ENCODE peak calls at places on chromosomes 1 and 21, in four cellular contexts. S, D, X and U are unnamed samples.

GRCh38 chr1:246067432-246068021 is 439.6 kb downstream of the SMYD3 start:
- DNase-seq in X (peak; percentile 70), S (peak; percentile 48), D (no peak), U (no peak)

GRCh38 chr1:94125551-94126514 is 4.9 kb upstream of the ABCA4 start:
- DNase-seq in X (no peak), D (no peak), S (no peak), U (no peak)

GRCh38 chr1:2921970-2922686 is 99.1 kb upstream of the ACTRT2 start:
- DNase-seq in S (no peak), D (no peak), X (no peak), U (no peak)

GRCh38 chr1:67342002-67342890 is 34.6 kb downstream of the IL12RB2 start:
- DNase-seq in D (no peak), S (no peak), X (no peak), U (peak; percentile 41)

GRCh38 chr1:68198752-68199151 is 33.6 kb downstream of the WLS start:
- DNase-seq in D (no peak), X (no peak), S (no peak), U (no peak)

GRCh38 chr1:85274969-85275453 is 1.4 kb downstream of the BCL10 start:
- DNase-seq in S (no peak), X (peak; percentile 70), D (no peak), U (no peak)

GRCh38 chr1:2858676-2859075 is 57.2 kb upstream of the TTC34 start:
- DNase-seq in D (no peak), X (no peak), S (no peak), U (no peak)

GRCh38 chr1:53014791-53015507 is 47.1 kb upstream of the PODN start:
- DNase-seq in D (peak; percentile 61), S (peak; percentile 83), X (peak; percentile 91), U (peak; percentile 60)

GRCh38 chr1:121558514-121558913 is 373.7 kb downstream of the SRGAP2C start:
- DNase-seq in X (peak; percentile 75), D (no peak), S (no peak), U (peak; percentile 7)

GRCh38 chr1:62385923-62386322 is 50.9 kb upstream of the USP1 start:
- DNase-seq in D (no peak), X (no peak), S (no peak), U (no peak)

GRCh38 chr1:7404046-7404742 is 366.9 kb upstream of the VAMP3 start:
- DNase-seq in D (no peak), S (peak; percentile 23), X (no peak), U (no peak)

GRCh38 chr1:66773227-66773626 is 21.0 kb downstream of the DYNLT5 start:
- DNase-seq in X (no peak), S (no peak), D (no peak), U (no peak)

GRCh38 chr1:42937836-42938595 is 20.7 kb downstream of the SLC2A1 start:
- DNase-seq in D (no peak), S (no peak), X (no peak), U (no peak)

GRCh38 chr1:226679853-226680516 is 59.1 kb downstream of the ITPKB start:
- DNase-seq in X (peak; percentile 89), D (peak; percentile 90), S (peak; percentile 92), U (peak; percentile 94)

GRCh38 chr1:96370752-96371151 is 350.8 kb upstream of the PTBP2 start:
- DNase-seq in S (no peak), X (peak; percentile 93), D (no peak), U (no peak)

GRCh38 chr1:62800825-62801306 is 16.9 kb downstream of the ATG4C start:
- DNase-seq in D (no peak), S (no peak), X (no peak), U (no peak)

GRCh38 chr1:201359031-201359872 is 18.2 kb downstream of the TNNT2 start:
- DNase-seq in X (no peak), S (peak; percentile 39), D (peak; percentile 14), U (no peak)

GRCh38 chr1:87156124-87156523 is 172.6 kb upstream of the LMO4 start:
- DNase-seq in X (no peak), S (no peak), D (no peak), U (no peak)

GRCh38 chr1:145846191-145846590 is 761 bp downstream of the NUDT17 start:
- DNase-seq in S (peak; percentile 54), D (no peak), X (peak; percentile 46), U (peak; percentile 22)

DNA sequence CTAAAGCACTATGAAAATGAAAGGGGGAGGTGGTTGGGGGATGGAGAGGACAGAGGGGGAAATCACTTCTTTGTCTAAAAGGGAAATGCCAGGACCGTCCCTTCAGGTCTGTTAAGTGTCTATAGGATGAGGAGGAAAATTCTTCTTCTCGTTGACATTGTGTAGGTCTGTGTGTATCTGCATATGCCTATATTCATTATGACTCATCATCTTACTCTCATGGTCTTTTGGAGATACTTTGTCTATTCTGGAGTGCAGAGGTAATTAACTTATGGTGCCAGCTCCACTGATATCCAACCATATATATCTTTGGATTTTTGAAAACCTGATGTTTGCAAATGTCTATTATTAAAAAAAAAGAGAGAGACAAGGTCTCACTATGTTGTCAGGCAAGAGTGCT is 143.7 kb downstream of the PBX1 start:
- DNase-seq in S (no peak), D (no peak), X (no peak), U (no peak)
- H3K4me1 ChIP-seq in S (peaks cover 5% of the 10 kb centered on the region), D (peaks cover 89% of the 10 kb centered on the region), X (peaks cover 55% of the 10 kb centered on the region), U (peaks cover 14% of the 10 kb centered on the region)

GRCh38 chr1:25435315-25436103 is 4.8 kb downstream of the MACO1 start:
- DNase-seq in X (peak; percentile 30), S (no peak), D (no peak), U (no peak)

GRCh38 chr1:25431495-25432363 is 1.0 kb downstream of the MACO1 start:
- DNase-seq in X (no peak), S (peak; percentile 48), D (peak; percentile 17), U (no peak)

GRCh38 chr1:25432749-25433388 is 2.2 kb downstream of the MACO1 start:
- DNase-seq in D (no peak), X (no peak), S (no peak), U (no peak)

GRCh38 chr1:25432364-25432719 is 1.6 kb downstream of the MACO1 start:
- DNase-seq in D (no peak), X (no peak), S (no peak), U (no peak)

GRCh38 chr1:25433389-25434186 is 2.9 kb downstream of the MACO1 start:
- DNase-seq in D (no peak), X (peak; percentile 35), S (no peak), U (no peak)
- H3K4me1 ChIP-seq in D (peaks cover 80% of the 10 kb centered on the region), X (peaks cover 21% of the 10 kb centered on the region), S (peaks cover 7% of the 10 kb centered on the region), U (no peaks in the 10 kb centered on the region)

GRCh38 chr21:44919111-44919912 is 1.4 kb downstream of the ITGB2 start:
- DNase-seq in X (no peak), S (peak; percentile 64), D (peak; percentile 22), U (no peak)

GRCh38 chr21:44918107-44918470 is 2.6 kb downstream of the ITGB2 start:
- DNase-seq in X (no peak), D (no peak), S (peak; percentile 46), U (no peak)

GRCh38 chr21:44918581-44919033 is 2.1 kb downstream of the ITGB2 start:
- DNase-seq in S (no peak), D (no peak), X (no peak), U (no peak)

GRCh38 chr21:44916965-44917364 is 3.7 kb downstream of the ITGB2 start:
- DNase-seq in X (peak; percentile 47), D (no peak), S (no peak), U (no peak)

DNA sequence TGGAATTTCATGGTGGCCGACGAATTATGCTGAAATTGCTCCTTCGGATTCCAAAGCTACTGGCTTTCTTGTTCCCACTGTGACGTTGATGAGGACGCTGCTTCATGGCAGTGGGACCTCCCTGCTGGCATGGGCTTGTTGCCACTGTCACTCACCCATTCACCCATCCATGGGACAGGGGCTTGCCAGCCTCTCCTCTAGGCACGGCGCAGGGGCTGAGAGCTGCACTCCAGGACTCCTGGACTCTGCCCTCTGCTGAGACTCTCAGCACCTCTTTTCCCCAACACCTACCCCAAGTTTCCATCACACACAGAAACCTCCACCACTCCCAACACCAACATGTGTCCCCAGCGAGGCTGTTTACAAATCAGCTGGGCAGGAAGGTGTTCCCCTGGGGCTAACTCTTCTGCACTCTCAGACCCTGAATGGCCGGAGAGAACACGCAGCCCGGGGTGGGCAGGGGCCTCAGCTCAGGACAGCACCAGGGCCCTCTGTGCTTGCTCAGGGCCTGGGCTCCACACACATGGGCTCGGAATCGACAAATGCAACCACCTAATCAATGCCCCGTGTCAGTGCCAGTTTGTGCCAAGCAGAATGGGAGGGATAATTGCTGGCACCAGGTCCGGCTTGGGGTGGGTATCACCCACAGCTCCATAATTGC is 3.1 kb downstream of the ITGB2 start:
- DNase-seq in X (no peak), D (peak; percentile 12), S (no peak), U (no peak)
- H3K4me1 ChIP-seq in X (no peaks in the 10 kb centered on the region), D (no peaks in the 10 kb centered on the region), S (no peaks in the 10 kb centered on the region), U (peaks cover 2% of the 10 kb centered on the region)

DNA sequence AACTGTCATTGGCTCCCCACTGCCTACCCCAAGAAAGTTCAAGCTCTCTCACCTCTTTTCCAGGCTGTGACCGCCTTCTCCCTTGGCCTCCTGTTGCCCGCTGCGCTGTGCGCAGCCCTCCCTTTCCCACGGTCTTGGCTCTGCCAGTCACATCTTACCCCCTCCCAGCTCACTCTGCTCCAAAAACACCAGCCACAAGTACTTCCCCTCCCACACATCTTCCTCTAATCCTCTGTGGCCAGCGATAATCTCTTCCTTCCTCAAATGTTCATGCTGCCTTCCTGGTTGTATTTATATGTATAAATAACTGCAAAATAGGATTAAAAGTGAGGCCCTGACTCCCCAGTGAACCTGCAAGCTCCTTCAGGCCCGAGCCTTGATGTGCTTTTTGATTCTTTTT is 81.8 kb downstream of the AJAP1 start:
- DNase-seq in D (no peak), X (no peak), S (no peak), U (no peak)
- H3K4me1 ChIP-seq in D (no peaks in the 10 kb centered on the region), X (no peaks in the 10 kb centered on the region), S (no peaks in the 10 kb centered on the region), U (no peaks in the 10 kb centered on the region)

GRCh38 chr1:21342961-21343838 is 52.9 kb upstream of the ECE1 start:
- DNase-seq in D (no peak), X (no peak), S (no peak), U (no peak)
- H3K4me1 ChIP-seq in D (peaks cover 74% of the 10 kb centered on the region), X (peaks cover 9% of the 10 kb centered on the region), S (peaks cover 2% of the 10 kb centered on the region), U (peaks cover 1% of the 10 kb centered on the region)

DNA sequence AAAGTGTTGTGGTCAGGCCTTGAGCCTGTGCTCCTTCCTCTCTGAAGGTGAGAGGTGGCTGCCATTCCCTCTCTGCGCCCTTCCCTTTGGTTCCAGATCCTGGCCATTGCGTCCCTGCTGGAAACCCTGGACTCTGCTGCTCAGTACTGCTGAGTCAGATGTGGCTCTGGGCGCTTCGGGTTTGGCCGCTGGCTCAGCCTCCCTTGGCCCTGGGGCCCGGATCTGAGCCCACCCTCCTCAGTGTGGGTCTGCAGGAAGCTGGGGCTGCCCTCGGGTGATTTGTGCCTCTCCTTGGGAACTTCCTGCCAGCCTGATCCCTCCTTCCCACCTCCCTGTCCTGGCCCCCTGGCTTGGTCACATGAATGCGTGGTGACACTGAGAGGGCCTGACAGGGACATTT is 32.2 kb downstream of the QSOX1 start:
- DNase-seq in D (no peak), X (no peak), S (no peak), U (no peak)
- H3K4me1 ChIP-seq in D (peaks cover 5% of the 10 kb centered on the region), X (no peaks in the 10 kb centered on the region), S (no peaks in the 10 kb centered on the region), U (no peaks in the 10 kb centered on the region)

DNA sequence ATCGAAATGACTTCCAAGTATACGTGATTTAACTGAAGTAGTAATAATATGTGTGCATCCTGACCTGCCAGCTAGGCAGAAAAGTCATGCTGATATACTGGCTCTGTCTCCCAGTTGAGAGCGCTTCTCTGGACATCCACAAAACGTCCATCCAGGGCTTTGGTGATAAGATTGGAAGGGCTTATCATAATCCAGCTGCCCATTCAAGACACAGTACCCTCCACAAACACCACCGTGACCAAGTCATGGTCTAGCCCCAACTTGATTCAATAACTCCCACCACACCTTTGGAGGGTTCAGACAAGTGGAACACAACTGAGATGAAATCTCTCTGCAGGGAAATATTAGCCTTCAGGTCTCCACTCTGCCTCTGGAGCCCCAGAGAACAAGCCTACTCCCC is 76.2 kb downstream of the CD46 start:
- DNase-seq in S (no peak), D (no peak), X (no peak), U (no peak)
- H3K4me1 ChIP-seq in S (no peaks in the 10 kb centered on the region), D (peaks cover 98% of the 10 kb centered on the region), X (peaks cover 5% of the 10 kb centered on the region), U (no peaks in the 10 kb centered on the region)